ENCODE peak calls at places on chromosome 19, in ten cellular contexts. Z, J, F, B, G, A, Y, R, N and S are unnamed samples.

GRCh38 chr19:50567052-50567841 is 988 bp downstream of the LRRC4B start:
- DNase-seq in Z (no peak), J (no peak), F (no peak), B (no peak), G (no peak), A (no peak), Y (no peak), R (no peak), N (no peak), S (no peak)

GRCh38 chr19:34171539-34171876 is 796 bp upstream of the LSM14A start:
- DNase-seq in Z (peak), J (no peak), F (peak), B (peak), G (no peak), A (no peak), Y (peak), R (no peak), N (peak), S (no peak)

GRCh38 chr19:19778666-19779065 is 42.9 kb downstream of the ZNF506 start:
- DNase-seq in Z (no peak), J (no peak), F (no peak), B (no peak), G (no peak), A (no peak), Y (no peak), R (no peak), N (no peak), S (no peak)

GRCh38 chr19:41597600-41598041 is 21.7 kb downstream of the CEACAM21 start:
- DNase-seq in Z (peak), J (peak), F (peak), B (peak), G (no peak), A (peak), Y (peak), R (peak), N (peak), S (peak)

GRCh38 chr19:49739933-49740332 is 23.2 kb downstream of the TSKS start:
- DNase-seq in Z (no peak), J (no peak), F (no peak), B (no peak), G (no peak), A (no peak), Y (no peak), R (no peak), N (no peak), S (no peak)

GRCh38 chr19:50519006-50519575 is 5.4 kb upstream of the ASPDH start:
- DNase-seq in Z (no peak), J (no peak), F (no peak), B (no peak), G (no peak), A (no peak), Y (no peak), R (no peak), N (no peak), S (no peak)

GRCh38 chr19:55146078-55146647 is 2.8 kb downstream of the TNNT1 start:
- DNase-seq in Z (no peak), J (no peak), F (peak), B (peak), G (no peak), A (no peak), Y (peak), R (peak), N (peak), S (peak)

GRCh38 chr19:37981785-37982475 is 74.9 kb downstream of the SIPA1L3 start:
- DNase-seq in Z (no peak), J (no peak), F (no peak), B (peak), G (no peak), A (no peak), Y (no peak), R (no peak), N (no peak), S (no peak)

GRCh38 chr19:51341066-51341465 is 873 bp downstream of the VSIG10L start:
- DNase-seq in Z (no peak), J (no peak), F (no peak), B (no peak), G (no peak), A (no peak), Y (no peak), R (no peak), N (no peak), S (no peak)

GRCh38 chr19:35858311-35858710 is 1.6 kb downstream of the KIRREL2 start:
- DNase-seq in Z (no peak), J (no peak), F (no peak), B (no peak), G (no peak), A (no peak), Y (no peak), R (no peak), N (no peak), S (no peak)

GRCh38 chr19:6604906-6605305 is 14.0 kb upstream of the CD70 start:
- DNase-seq in Z (no peak), J (no peak), F (no peak), B (no peak), G (no peak), A (no peak), Y (no peak), R (no peak), N (no peak), S (no peak)

GRCh38 chr19:48718711-48719231 is 754 bp downstream of the MAMSTR start:
- DNase-seq in Z (no peak), J (no peak), F (no peak), B (no peak), G (no peak), A (no peak), Y (no peak), R (no peak), N (no peak), S (no peak)

GRCh38 chr19:1882089-1882785 is 3.1 kb downstream of the ABHD17A start:
- DNase-seq in Z (peak), J (no peak), F (no peak), B (no peak), G (no peak), A (no peak), Y (no peak), R (no peak), N (no peak), S (no peak)

GRCh38 chr19:19032420-19033175 is 719 bp downstream of the SUGP2 start:
- DNase-seq in Z (peak), J (no peak), F (peak), B (peak), G (peak), A (peak), Y (peak), R (peak), N (peak), S (peak)

GRCh38 chr19:46776927-46777911 is 11.2 kb downstream of the SLC1A5 start:
- DNase-seq in Z (no peak), J (no peak), F (peak), B (no peak), G (no peak), A (no peak), Y (no peak), R (no peak), N (no peak), S (no peak)

GRCh38 chr19:55161571-55162322 is 4.2 kb upstream of the TNNI3 start:
- DNase-seq in Z (no peak), J (no peak), F (no peak), B (no peak), G (no peak), A (no peak), Y (no peak), R (no peak), N (no peak), S (no peak)

GRCh38 chr19:56167064-56167578 is 8.7 kb upstream of the GALP start:
- DNase-seq in Z (no peak), J (no peak), F (peak), B (peak), G (no peak), A (no peak), Y (peak), R (no peak), N (peak), S (no peak)

GRCh38 chr19:10640361-10640760 is 13.8 kb upstream of the ILF3 start:
- DNase-seq in Z (no peak), J (no peak), F (no peak), B (no peak), G (no peak), A (no peak), Y (no peak), R (no peak), N (no peak), S (no peak)

GRCh38 chr19:28943651-28944050 is 269.3 kb downstream of the UQCRFS1 start:
- DNase-seq in Z (no peak), J (no peak), F (no peak), B (no peak), G (no peak), A (no peak), Y (no peak), R (no peak), N (no peak), S (no peak)

GRCh38 chr19:13025819-13026477 is 30.7 kb downstream of the NFIX start:
- DNase-seq in Z (no peak), J (no peak), F (no peak), B (no peak), G (no peak), A (no peak), Y (no peak), R (no peak), N (no peak), S (no peak)

GRCh38 chr19:35785087-35785627 is 9.8 kb downstream of the ARHGAP33 start:
- DNase-seq in Z (no peak), J (no peak), F (no peak), B (no peak), G (no peak), A (no peak), Y (no peak), R (no peak), N (no peak), S (no peak)

GRCh38 chr19:35436477-35437141 is 11.4 kb upstream of the FFAR2 start:
- DNase-seq in Z (no peak), J (no peak), F (no peak), B (peak), G (no peak), A (no peak), Y (peak), R (no peak), N (no peak), S (no peak)

GRCh38 chr19:41395355-41395754 is 1.8 kb downstream of the EXOSC5 start:
- DNase-seq in Z (no peak), J (no peak), F (no peak), B (no peak), G (no peak), A (no peak), Y (no peak), R (no peak), N (no peak), S (no peak)

GRCh38 chr19:18428837-18429674 is 8.9 kb downstream of the ISYNA1 start:
- DNase-seq in Z (no peak), J (no peak), F (peak), B (peak), G (no peak), A (peak), Y (peak), R (peak), N (no peak), S (no peak)

GRCh38 chr19:4493929-4494690 is 22.0 kb downstream of the HDGFL2 start:
- DNase-seq in Z (no peak), J (no peak), F (no peak), B (no peak), G (no peak), A (no peak), Y (no peak), R (no peak), N (no peak), S (no peak)

GRCh38 chr19:49473868-49474544 is at the start of gene FLT3LG:
- DNase-seq in Z (peak), J (no peak), F (peak), B (peak), G (no peak), A (no peak), Y (peak), R (peak), N (peak), S (no peak)

GRCh38 chr19:3736106-3736724 is 25.3 kb downstream of the APBA3 start:
- DNase-seq in Z (no peak), J (no peak), F (no peak), B (no peak), G (no peak), A (no peak), Y (no peak), R (no peak), N (no peak), S (no peak)

GRCh38 chr19:611506-611869 is 21.8 kb downstream of the HCN2 start:
- DNase-seq in Z (peak), J (no peak), F (peak), B (peak), G (no peak), A (peak), Y (peak), R (no peak), N (peak), S (no peak)

GRCh38 chr19:44602071-44602470 is 11.3 kb upstream of the IGSF23 start:
- DNase-seq in Z (no peak), J (no peak), F (no peak), B (no peak), G (no peak), A (no peak), Y (no peak), R (peak), N (no peak), S (no peak)

GRCh38 chr19:52464798-52465470 is 11.6 kb downstream of the ZNF578 start:
- DNase-seq in Z (no peak), J (no peak), F (no peak), B (no peak), G (no peak), A (no peak), Y (no peak), R (peak), N (no peak), S (peak)

GRCh38 chr19:45150731-45151725 is 9.8 kb downstream of the NKPD1 start:
- DNase-seq in Z (no peak), J (no peak), F (no peak), B (no peak), G (no peak), A (no peak), Y (no peak), R (no peak), N (no peak), S (no peak)

GRCh38 chr19:53868091-53868891 is 608 bp downstream of the MYADM start:
- DNase-seq in Z (no peak), J (no peak), F (peak), B (peak), G (no peak), A (no peak), Y (peak), R (no peak), N (no peak), S (no peak)